ENCODE peak calls at places on chromosome 13, in six cellular contexts. One of them, this sample, is unnamed.

GRCh38 chr13:45564108-45564507 is 51.4 kb downstream of the ERICH6B start:
- DNase-seq in MM.1S: no peak
- DNase-seq in GM23338: no peak
- DNase-seq in hepatocyte: peak
- DNase-seq in HCT116: no peak
- DNase-seq in PC-3: peak
- DNase-seq in this sample: no peak

GRCh38 chr13:105177265-105177900 is 1358.1 kb downstream of the EFNB2 start:
- DNase-seq in PC-3: no peak
- DNase-seq in HCT116: no peak
- DNase-seq in MM.1S: peak
- DNase-seq in hepatocyte: no peak
- DNase-seq in GM23338: no peak
- DNase-seq in this sample: no peak

GRCh38 chr13:82654851-82655517 is 1227.3 kb downstream of the SLITRK1 start:
- DNase-seq in MM.1S: no peak
- DNase-seq in hepatocyte: no peak
- DNase-seq in GM23338: no peak
- DNase-seq in PC-3: no peak
- DNase-seq in HCT116: no peak
- DNase-seq in this sample: no peak

GRCh38 chr13:20160346-20161274 is at the start of gene GJA3:
- DNase-seq in hepatocyte: peak
- DNase-seq in GM23338: peak
- DNase-seq in PC-3: peak
- DNase-seq in MM.1S: no peak
- DNase-seq in HCT116: no peak
- DNase-seq in this sample: peak

GRCh38 chr13:26619321-26619720 is 61.8 kb downstream of the WASF3 start:
- DNase-seq in MM.1S: no peak
- DNase-seq in GM23338: no peak
- DNase-seq in hepatocyte: no peak
- DNase-seq in PC-3: peak
- DNase-seq in HCT116: no peak
- DNase-seq in this sample: no peak

GRCh38 chr13:45621950-45622349 is 6.4 kb upstream of the ERICH6B start:
- DNase-seq in MM.1S: no peak
- DNase-seq in PC-3: no peak
- DNase-seq in HCT116: no peak
- DNase-seq in hepatocyte: no peak
- DNase-seq in GM23338: peak
- DNase-seq in this sample: peak

GRCh38 chr13:43804461-43805070 is 17.8 kb upstream of the ENOX1 start:
- DNase-seq in HCT116: peak
- DNase-seq in PC-3: peak
- DNase-seq in GM23338: peak
- DNase-seq in MM.1S: peak
- DNase-seq in hepatocyte: peak
- DNase-seq in this sample: peak

GRCh38 chr13:98406971-98407370 is 169.9 kb downstream of the STK24 start:
- DNase-seq in HCT116: no peak
- DNase-seq in PC-3: no peak
- DNase-seq in GM23338: no peak
- DNase-seq in MM.1S: no peak
- DNase-seq in hepatocyte: no peak
- DNase-seq in this sample: no peak

GRCh38 chr13:21124853-21125252 is 51.5 kb downstream of the SKA3 start:
- DNase-seq in hepatocyte: peak
- DNase-seq in GM23338: peak
- DNase-seq in MM.1S: no peak
- DNase-seq in PC-3: peak
- DNase-seq in HCT116: no peak
- DNase-seq in this sample: peak

GRCh38 chr13:21747456-21747855 is 76.6 kb downstream of the FGF9 start:
- DNase-seq in PC-3: no peak
- DNase-seq in HCT116: no peak
- DNase-seq in hepatocyte: peak
- DNase-seq in MM.1S: no peak
- DNase-seq in GM23338: no peak
- DNase-seq in this sample: no peak

GRCh38 chr13:57624565-57625435 is 6.7 kb upstream of the PCDH17 start:
- DNase-seq in MM.1S: peak
- DNase-seq in PC-3: peak
- DNase-seq in GM23338: peak
- DNase-seq in hepatocyte: peak
- DNase-seq in HCT116: no peak
- DNase-seq in this sample: peak

GRCh38 chr13:113110048-113110851 is 4.7 kb downstream of the F7 start:
- DNase-seq in hepatocyte: no peak
- DNase-seq in MM.1S: no peak
- DNase-seq in PC-3: no peak
- DNase-seq in HCT116: no peak
- DNase-seq in GM23338: peak
- DNase-seq in this sample: no peak

GRCh38 chr13:66040506-66040905 is 1189.6 kb downstream of the PCDH9 start:
- DNase-seq in PC-3: no peak
- DNase-seq in GM23338: no peak
- DNase-seq in MM.1S: no peak
- DNase-seq in hepatocyte: no peak
- DNase-seq in HCT116: no peak
- DNase-seq in this sample: no peak

GRCh38 chr13:93066187-93066586 is 160.4 kb upstream of the GPC6 start:
- DNase-seq in HCT116: no peak
- DNase-seq in hepatocyte: peak
- DNase-seq in MM.1S: no peak
- DNase-seq in GM23338: no peak
- DNase-seq in PC-3: peak
- DNase-seq in this sample: no peak

GRCh38 chr13:106348032-106348431 is 187.4 kb downstream of the EFNB2 start:
- DNase-seq in GM23338: peak
- DNase-seq in hepatocyte: peak
- DNase-seq in HCT116: peak
- DNase-seq in PC-3: peak
- DNase-seq in MM.1S: no peak
- DNase-seq in this sample: peak

GRCh38 chr13:46295531-46296464 is 84.1 kb downstream of the LRRC63 start:
- DNase-seq in PC-3: peak
- DNase-seq in hepatocyte: no peak
- DNase-seq in HCT116: no peak
- DNase-seq in GM23338: no peak
- DNase-seq in MM.1S: no peak
- DNase-seq in this sample: no peak

GRCh38 chr13:105991622-105992254 is 543.7 kb downstream of the EFNB2 start:
- DNase-seq in PC-3: peak
- DNase-seq in GM23338: no peak
- DNase-seq in MM.1S: no peak
- DNase-seq in HCT116: no peak
- DNase-seq in hepatocyte: no peak
- DNase-seq in this sample: no peak

GRCh38 chr13:112450118-112450517 is 74.0 kb downstream of the SPACA7 start:
- DNase-seq in MM.1S: no peak
- DNase-seq in PC-3: no peak
- DNase-seq in hepatocyte: no peak
- DNase-seq in HCT116: no peak
- DNase-seq in GM23338: no peak
- DNase-seq in this sample: no peak

GRCh38 chr13:113616991-113617749 is 32.6 kb downstream of the TFDP1 start:
- DNase-seq in PC-3: no peak
- DNase-seq in GM23338: peak
- DNase-seq in HCT116: no peak
- DNase-seq in hepatocyte: peak
- DNase-seq in MM.1S: no peak
- DNase-seq in this sample: peak

GRCh38 chr13:91986771-91987515 is 588.5 kb downstream of the GPC5 start:
- DNase-seq in PC-3: no peak
- DNase-seq in HCT116: no peak
- DNase-seq in MM.1S: peak
- DNase-seq in hepatocyte: no peak
- DNase-seq in GM23338: no peak
- DNase-seq in this sample: no peak

GRCh38 chr13:51804295-51805172 is 571 bp upstream of the DHRS12 start:
- DNase-seq in HCT116: no peak
- DNase-seq in hepatocyte: peak
- DNase-seq in GM23338: no peak
- DNase-seq in MM.1S: no peak
- DNase-seq in PC-3: no peak
- DNase-seq in this sample: no peak

GRCh38 chr13:45198924-45199323 is 1.9 kb downstream of the KCTD4 start:
- DNase-seq in MM.1S: no peak
- DNase-seq in hepatocyte: no peak
- DNase-seq in PC-3: no peak
- DNase-seq in GM23338: no peak
- DNase-seq in HCT116: no peak
- DNase-seq in this sample: no peak

GRCh38 chr13:64130600-64130999 is 2715.0 kb upstream of the PCDH20 start:
- DNase-seq in HCT116: no peak
- DNase-seq in GM23338: no peak
- DNase-seq in MM.1S: no peak
- DNase-seq in hepatocyte: no peak
- DNase-seq in PC-3: no peak
- DNase-seq in this sample: no peak

GRCh38 chr13:86870388-86870966 is 800.7 kb upstream of the SLITRK5 start:
- DNase-seq in PC-3: peak
- DNase-seq in GM23338: peak
- DNase-seq in hepatocyte: peak
- DNase-seq in MM.1S: no peak
- DNase-seq in HCT116: no peak
- DNase-seq in this sample: peak

GRCh38 chr13:59494560-59494970 is 669.2 kb downstream of the DIAPH3 start:
- DNase-seq in GM23338: no peak
- DNase-seq in MM.1S: no peak
- DNase-seq in hepatocyte: no peak
- DNase-seq in HCT116: no peak
- DNase-seq in PC-3: no peak
- DNase-seq in this sample: no peak

GRCh38 chr13:38685974-38686571 is 804 bp upstream of the FREM2 start:
- DNase-seq in HCT116: no peak
- DNase-seq in PC-3: peak
- DNase-seq in GM23338: peak
- DNase-seq in MM.1S: peak
- DNase-seq in hepatocyte: peak
- DNase-seq in this sample: peak

GRCh38 chr13:47661076-47661475 is 340.0 kb downstream of the SUCLA2 start:
- DNase-seq in PC-3: peak
- DNase-seq in MM.1S: no peak
- DNase-seq in hepatocyte: no peak
- DNase-seq in HCT116: no peak
- DNase-seq in GM23338: no peak
- DNase-seq in this sample: no peak

GRCh38 chr13:39688699-39689405 is 33.4 kb downstream of the COG6 start:
- DNase-seq in MM.1S: no peak
- DNase-seq in PC-3: no peak
- DNase-seq in HCT116: no peak
- DNase-seq in hepatocyte: no peak
- DNase-seq in GM23338: no peak
- DNase-seq in this sample: no peak

GRCh38 chr13:23979361-23980159 is 82.3 kb upstream of the C1QTNF9B start:
- DNase-seq in hepatocyte: peak
- DNase-seq in MM.1S: peak
- DNase-seq in HCT116: no peak
- DNase-seq in PC-3: peak
- DNase-seq in GM23338: peak
- DNase-seq in this sample: peak
- TF ChIP-seq EZH2 in hepatocyte: no peak
- TF ChIP-seq EZH2 in MM.1S: no peak
- TF ChIP-seq EZH2 in HCT116: no peak
- TF ChIP-seq EZH2 in PC-3: no peak
- TF ChIP-seq EZH2 in GM23338: no peak
- TF ChIP-seq EZH2 in this sample: peak

GRCh38 chr13:50417597-50417996 is 402.4 kb downstream of the KCNRG start:
- DNase-seq in GM23338: no peak
- DNase-seq in PC-3: no peak
- DNase-seq in HCT116: no peak
- DNase-seq in hepatocyte: no peak
- DNase-seq in MM.1S: no peak
- DNase-seq in this sample: no peak
- TF ChIP-seq EZH2phosphoT487 in GM23338: no peak
- TF ChIP-seq EZH2phosphoT487 in PC-3: no peak
- TF ChIP-seq EZH2phosphoT487 in HCT116: no peak
- TF ChIP-seq EZH2phosphoT487 in hepatocyte: no peak
- TF ChIP-seq EZH2phosphoT487 in MM.1S: no peak
- TF ChIP-seq EZH2phosphoT487 in this sample: no peak

DNA sequence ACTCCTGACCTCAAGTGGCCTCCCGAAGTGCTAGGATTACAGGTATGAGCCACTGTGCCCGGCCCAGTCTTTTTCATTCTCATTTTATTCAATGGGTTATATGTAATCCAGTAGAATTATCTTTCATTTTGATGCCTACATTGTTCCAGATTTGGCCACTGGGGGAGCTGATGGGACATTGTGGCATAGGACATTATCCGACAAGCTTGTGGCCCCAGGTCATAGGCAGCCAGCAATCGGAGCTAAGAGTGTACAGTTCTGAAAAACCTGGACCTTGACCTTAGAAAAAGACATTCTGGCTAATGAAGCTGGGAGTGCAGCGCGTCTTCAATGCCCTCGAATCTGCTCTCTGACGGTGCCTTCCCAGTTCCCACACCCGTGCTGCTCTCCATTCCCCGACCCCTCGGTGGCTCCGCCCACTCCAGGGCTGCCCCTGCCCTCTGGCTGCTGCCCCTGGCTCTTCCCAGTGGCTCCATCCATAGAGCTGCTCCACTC is 108.7 kb downstream of the TEX29 start:
- DNase-seq in HCT116: peak
- DNase-seq in GM23338: peak
- DNase-seq in PC-3: peak
- DNase-seq in hepatocyte: peak
- DNase-seq in MM.1S: no peak
- DNase-seq in this sample: peak
- TF ChIP-seq CTCF in HCT116: peak
- TF ChIP-seq CTCF in GM23338: peak
- TF ChIP-seq CTCF in PC-3: peak
- TF ChIP-seq CTCF in hepatocyte: peak
- TF ChIP-seq CTCF in MM.1S: peak
- TF ChIP-seq CTCF in this sample: peak

DNA sequence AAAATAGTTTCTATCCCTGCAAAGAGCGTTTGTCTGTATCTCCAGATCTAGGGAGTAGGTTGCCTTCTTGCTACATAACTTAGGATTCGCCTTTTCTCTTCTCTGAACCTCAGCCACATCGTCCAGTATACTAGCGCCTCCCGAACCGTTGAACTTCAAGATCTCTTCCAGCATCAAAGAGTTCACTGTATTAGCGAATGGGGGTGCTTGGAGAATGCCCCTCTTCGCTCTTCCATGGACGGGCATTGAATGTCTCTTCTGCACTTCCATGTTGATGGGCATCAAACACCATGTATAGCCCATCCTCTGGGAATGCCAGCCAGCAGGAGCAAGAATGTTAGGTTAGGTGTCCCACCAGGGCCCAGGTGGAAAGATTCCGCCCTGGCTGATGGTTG is 570 bp upstream of the OXGR1 start:
- DNase-seq in hepatocyte: no peak
- DNase-seq in GM23338: peak
- DNase-seq in HCT116: no peak
- DNase-seq in PC-3: no peak
- DNase-seq in MM.1S: no peak
- DNase-seq in this sample: no peak
- TF ChIP-seq EZH2 in hepatocyte: no peak
- TF ChIP-seq EZH2 in GM23338: no peak
- TF ChIP-seq EZH2 in HCT116: no peak
- TF ChIP-seq EZH2 in PC-3: no peak
- TF ChIP-seq EZH2 in MM.1S: no peak
- TF ChIP-seq EZH2 in this sample: peak

GRCh38 chr13:34300559-34300958 is 482.6 kb downstream of the RFC3 start:
- DNase-seq in hepatocyte: peak
- DNase-seq in MM.1S: no peak
- DNase-seq in GM23338: no peak
- DNase-seq in PC-3: no peak
- DNase-seq in HCT116: no peak
- DNase-seq in this sample: no peak
- TF ChIP-seq EZH2phosphoT487 in hepatocyte: no peak
- TF ChIP-seq EZH2phosphoT487 in MM.1S: no peak
- TF ChIP-seq EZH2phosphoT487 in GM23338: no peak
- TF ChIP-seq EZH2phosphoT487 in PC-3: no peak
- TF ChIP-seq EZH2phosphoT487 in HCT116: no peak
- TF ChIP-seq EZH2phosphoT487 in this sample: no peak